ENCODE peak calls at places on chromosomes 6 and 20, in nine cellular contexts. W, P, C, Q, V, D, U, S and M are unnamed samples.

GRCh38 chr20:58519940-58520712 is 4.9 kb upstream of the APCDD1L start:
- DNase-seq in W (no peak), P (no peak), C (no peak), Q (no peak), V (no peak), D (no peak), U (no peak), S (no peak), M (peak)

GRCh38 chr6:144063744-144064401 is 31.5 kb downstream of the SF3B5 start:
- DNase-seq in W (peak), P (peak), C (peak), Q (peak), V (peak), D (peak), U (peak), S (peak), M (no peak)

GRCh38 chr20:63538204-63539091 is 1.3 kb upstream of the PTK6 start:
- DNase-seq in W (no peak), P (no peak), C (peak), Q (no peak), V (peak), D (peak), U (no peak), S (no peak), M (no peak)

GRCh38 chr20:21182832-21183563 is 57.1 kb downstream of the KIZ start:
- DNase-seq in W (peak), P (no peak), C (no peak), Q (peak), V (no peak), D (no peak), U (no peak), S (no peak), M (no peak)

GRCh38 chr20:35252037-35252461 is 25.6 kb downstream of the MMP24 start:
- DNase-seq in W (no peak), P (no peak), C (no peak), Q (no peak), V (no peak), D (no peak), U (no peak), S (no peak), M (no peak)

GRCh38 chr6:137816133-137816579 is 50.9 kb upstream of the TNFAIP3 start:
- DNase-seq in W (no peak), P (no peak), C (no peak), Q (no peak), V (no peak), D (no peak), U (no peak), S (no peak), M (no peak)

GRCh38 chr6:43713611-43714310 is 26.2 kb upstream of the MRPS18A start:
- DNase-seq in W (no peak), P (no peak), C (no peak), Q (no peak), V (no peak), D (no peak), U (peak), S (no peak), M (no peak)

GRCh38 chr20:36273414-36274247 is 32.5 kb upstream of the DLGAP4 start:
- DNase-seq in W (peak), P (no peak), C (no peak), Q (peak), V (peak), D (no peak), U (peak), S (no peak), M (peak)